ENCODE peak calls at places on chromosomes 16 and 17, in five cellular contexts. One of them, this sample, is unnamed.

GRCh38 chr16:65214196-65214595 is 92.3 kb upstream of the CDH11 start:
- DNase-seq in neural progenitor cell: no peak
- DNase-seq in choroid plexus epithelial cell: peak; percentile 59
- DNase-seq in A549: no peak
- DNase-seq in HCT116: no peak
- DNase-seq in this sample: peak; percentile 15

GRCh38 chr17:40177275-40177874 is at the start of gene RAPGEFL1:
- DNase-seq in HCT116: no peak
- DNase-seq in neural progenitor cell: peak; percentile 91
- DNase-seq in A549: no peak
- DNase-seq in choroid plexus epithelial cell: peak; percentile 82
- DNase-seq in this sample: peak; percentile 89

GRCh38 chr17:10105513-10106001 is 92.8 kb downstream of the GAS7 start:
- DNase-seq in neural progenitor cell: no peak
- DNase-seq in choroid plexus epithelial cell: peak; percentile 51
- DNase-seq in HCT116: no peak
- DNase-seq in A549: no peak
- DNase-seq in this sample: no peak

GRCh38 chr16:67115649-67116048 is 5.9 kb downstream of the PHAF1 start:
- DNase-seq in neural progenitor cell: no peak
- DNase-seq in A549: peak; percentile 68
- DNase-seq in choroid plexus epithelial cell: peak; percentile 68
- DNase-seq in HCT116: peak; percentile 85
- DNase-seq in this sample: peak; percentile 93

GRCh38 chr16:70590722-70591438 is 55.5 kb upstream of the IL34 start:
- DNase-seq in A549: no peak
- DNase-seq in neural progenitor cell: no peak
- DNase-seq in HCT116: no peak
- DNase-seq in choroid plexus epithelial cell: no peak
- DNase-seq in this sample: no peak

GRCh38 chr16:714079-714478 is 839 bp upstream of the METRN start:
- DNase-seq in neural progenitor cell: no peak
- DNase-seq in HCT116: no peak
- DNase-seq in choroid plexus epithelial cell: peak; percentile 18
- DNase-seq in A549: no peak
- DNase-seq in this sample: no peak

GRCh38 chr16:88957887-88958577 is 19.0 kb downstream of the CBFA2T3 start:
- DNase-seq in HCT116: no peak
- DNase-seq in A549: no peak
- DNase-seq in neural progenitor cell: no peak
- DNase-seq in choroid plexus epithelial cell: no peak
- DNase-seq in this sample: no peak

GRCh38 chr17:72977768-72978417 is 114.6 kb downstream of the SLC39A11 start:
- DNase-seq in A549: no peak
- DNase-seq in HCT116: peak; percentile 83
- DNase-seq in neural progenitor cell: no peak
- DNase-seq in choroid plexus epithelial cell: peak; percentile 58
- DNase-seq in this sample: peak; percentile 21

GRCh38 chr16:53212899-53213235 is 158.1 kb downstream of the CHD9 start:
- DNase-seq in A549: no peak
- DNase-seq in neural progenitor cell: no peak
- DNase-seq in HCT116: no peak
- DNase-seq in choroid plexus epithelial cell: no peak
- DNase-seq in this sample: no peak

GRCh38 chr17:29125651-29126050 is 54.5 kb downstream of the MYO18A start:
- DNase-seq in A549: no peak
- DNase-seq in neural progenitor cell: no peak
- DNase-seq in choroid plexus epithelial cell: no peak
- DNase-seq in HCT116: no peak
- DNase-seq in this sample: no peak

GRCh38 chr17:29124135-29124930 is 55.9 kb downstream of the MYO18A start:
- DNase-seq in neural progenitor cell: peak; percentile 72
- DNase-seq in choroid plexus epithelial cell: peak; percentile 91
- DNase-seq in HCT116: no peak
- DNase-seq in A549: peak; percentile 83
- DNase-seq in this sample: peak; percentile 68

GRCh38 chr17:29121442-29121841 is 58.8 kb downstream of the MYO18A start:
- DNase-seq in HCT116: no peak
- DNase-seq in choroid plexus epithelial cell: no peak
- DNase-seq in neural progenitor cell: no peak
- DNase-seq in A549: no peak
- DNase-seq in this sample: no peak

GRCh38 chr17:29124931-29125270 is 55.3 kb downstream of the MYO18A start:
- DNase-seq in A549: no peak
- DNase-seq in HCT116: no peak
- DNase-seq in neural progenitor cell: no peak
- DNase-seq in choroid plexus epithelial cell: no peak
- DNase-seq in this sample: no peak

DNA sequence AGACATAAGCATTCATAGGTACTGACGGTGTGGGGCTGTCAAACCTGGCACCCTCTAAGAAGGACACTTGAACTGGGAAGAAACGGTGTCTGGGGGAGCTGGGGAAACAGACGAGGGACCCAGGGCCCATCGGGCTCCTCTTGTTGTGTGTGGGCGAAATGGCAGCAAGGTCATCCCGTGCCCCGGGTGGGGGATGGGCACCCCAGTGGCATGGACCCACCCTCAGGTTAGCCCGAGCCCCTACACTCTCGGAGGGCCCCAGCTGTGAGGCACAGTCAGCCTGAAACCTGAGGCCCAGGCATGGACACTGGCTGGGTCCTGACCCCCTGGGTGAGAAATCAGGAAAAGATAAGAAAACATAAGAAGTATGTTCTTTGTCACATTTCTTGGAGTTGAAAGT is 57.1 kb downstream of the MYO18A start:
- DNase-seq in A549: no peak
- DNase-seq in HCT116: no peak
- DNase-seq in neural progenitor cell: no peak
- DNase-seq in choroid plexus epithelial cell: no peak
- DNase-seq in this sample: no peak
- TF ChIP-seq CTCF in A549: no peak
- TF ChIP-seq CTCF in HCT116: no peak
- TF ChIP-seq CTCF in neural progenitor cell: no peak
- TF ChIP-seq CTCF in choroid plexus epithelial cell: no peak
- TF ChIP-seq CTCF in this sample: no peak

DNA sequence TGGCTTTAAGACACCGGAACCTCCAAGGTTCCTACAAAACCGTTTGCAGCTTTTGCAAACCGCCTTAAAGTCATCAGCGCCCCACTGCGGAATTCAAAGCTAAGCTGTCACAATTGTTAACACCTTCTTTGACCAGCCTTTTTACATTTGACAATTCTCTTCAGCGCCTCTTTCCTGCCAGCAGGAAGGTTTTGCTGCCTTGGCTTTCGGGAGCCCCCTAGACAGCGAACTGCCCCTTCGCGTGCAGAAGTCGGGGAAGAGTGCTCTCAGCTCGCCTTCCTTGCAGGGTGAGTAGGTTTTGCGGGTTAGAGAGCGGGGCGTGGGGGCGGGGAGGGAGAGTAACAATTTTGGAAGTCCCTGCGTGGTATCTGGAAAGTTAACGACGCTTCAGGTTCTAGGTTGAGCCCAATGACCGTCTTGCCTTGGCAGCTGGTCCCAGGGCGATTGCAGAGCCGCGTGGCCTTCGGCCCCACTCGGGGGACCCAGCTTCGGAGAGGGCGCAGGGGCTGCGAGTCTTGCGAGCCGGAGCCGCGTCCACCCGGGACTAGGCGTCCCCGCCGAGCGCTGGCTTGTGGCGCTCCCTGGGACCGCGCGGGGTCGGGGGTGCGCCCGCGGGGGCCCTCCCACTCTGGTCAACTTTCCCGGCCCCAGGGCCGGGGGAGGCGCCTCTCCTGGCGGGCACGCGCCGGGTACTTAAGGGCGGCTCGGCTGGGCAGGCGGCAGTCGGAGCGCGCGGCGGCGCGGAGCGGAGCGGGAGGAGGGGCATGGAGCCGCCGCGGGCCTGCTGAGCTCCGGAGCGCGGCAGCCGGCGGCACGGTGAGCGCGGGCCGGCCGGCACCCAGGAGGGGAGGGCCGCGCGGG is at the start of gene HAS3:
- DNase-seq in neural progenitor cell: peak; percentile 91
- DNase-seq in A549: peak; percentile 81
- DNase-seq in HCT116: peak; percentile 69
- DNase-seq in choroid plexus epithelial cell: peak; percentile 80
- DNase-seq in this sample: peak; percentile 50
- H3K4me3 ChIP-seq in neural progenitor cell: peak within 1 kb of the TSS; percentile 90
- H3K4me3 ChIP-seq in A549: peak within 1 kb of the TSS; percentile 91
- H3K4me3 ChIP-seq in HCT116: peak within 1 kb of the TSS; percentile 90
- H3K4me3 ChIP-seq in choroid plexus epithelial cell: peak within 1 kb of the TSS; percentile 60
- H3K4me3 ChIP-seq in this sample: peak within 1 kb of the TSS; percentile 47

GRCh38 chr16:16183562-16183961 is 39.7 kb downstream of the ABCC6 start:
- DNase-seq in choroid plexus epithelial cell: peak; percentile 16
- DNase-seq in A549: no peak
- DNase-seq in neural progenitor cell: peak; percentile 41
- DNase-seq in HCT116: no peak
- DNase-seq in this sample: no peak
- TF ChIP-seq CTCF in choroid plexus epithelial cell: peak; percentile 37
- TF ChIP-seq CTCF in A549: peak; percentile 26
- TF ChIP-seq CTCF in neural progenitor cell: peak; percentile 49
- TF ChIP-seq CTCF in HCT116: peak; percentile 62
- TF ChIP-seq CTCF in this sample: no peak

GRCh38 chr17:82899941-82900340 is 60.1 kb upstream of the ZNF750 start:
- DNase-seq in choroid plexus epithelial cell: no peak
- DNase-seq in neural progenitor cell: no peak
- DNase-seq in HCT116: no peak
- DNase-seq in A549: no peak
- DNase-seq in this sample: no peak

GRCh38 chr17:82900741-82901140 is 60.9 kb upstream of the ZNF750 start:
- DNase-seq in choroid plexus epithelial cell: peak; percentile 18
- DNase-seq in A549: no peak
- DNase-seq in HCT116: no peak
- DNase-seq in neural progenitor cell: no peak
- DNase-seq in this sample: no peak

GRCh38 chr17:82901356-82901755 is 61.5 kb upstream of the ZNF750 start:
- DNase-seq in choroid plexus epithelial cell: no peak
- DNase-seq in A549: no peak
- DNase-seq in HCT116: no peak
- DNase-seq in neural progenitor cell: no peak
- DNase-seq in this sample: no peak

GRCh38 chr17:82897514-82898249 is 57.9 kb upstream of the ZNF750 start:
- DNase-seq in neural progenitor cell: no peak
- DNase-seq in A549: no peak
- DNase-seq in choroid plexus epithelial cell: no peak
- DNase-seq in HCT116: no peak
- DNase-seq in this sample: no peak

DNA sequence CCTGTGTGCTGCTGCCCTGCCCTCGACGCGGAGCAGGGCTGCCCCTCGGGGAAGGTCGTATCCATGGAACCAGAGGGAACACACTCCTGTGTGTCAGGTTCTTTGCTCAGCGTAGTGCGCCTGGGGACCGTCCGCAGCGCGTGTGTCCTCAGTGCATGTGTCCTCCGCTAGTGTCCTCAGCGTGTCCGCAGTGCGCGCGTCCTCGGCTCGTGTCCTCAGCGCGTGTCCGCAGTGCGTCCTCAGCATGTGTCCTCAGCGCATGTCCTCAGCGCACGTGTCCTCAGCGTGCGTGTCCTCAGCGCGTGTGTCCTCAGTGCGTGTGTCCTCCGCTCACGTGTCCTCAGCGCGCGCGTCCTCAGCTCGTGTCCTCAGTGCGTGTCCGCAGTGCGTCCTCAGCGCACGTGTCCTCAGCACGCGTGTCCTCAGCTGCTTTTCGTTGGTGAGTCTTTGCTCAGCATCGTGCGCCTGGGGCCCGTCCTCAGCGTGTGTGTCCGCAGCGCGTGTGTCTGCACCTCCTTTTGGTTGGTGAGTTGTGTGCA is 59.2 kb upstream of the ZNF750 start:
- DNase-seq in A549: no peak
- DNase-seq in choroid plexus epithelial cell: no peak
- DNase-seq in HCT116: no peak
- DNase-seq in neural progenitor cell: no peak
- DNase-seq in this sample: no peak
- H3K4me3 ChIP-seq in A549: no peak overlapping the region
- H3K4me3 ChIP-seq in choroid plexus epithelial cell: no peak overlapping the region
- H3K4me3 ChIP-seq in HCT116: no peak overlapping the region
- H3K4me3 ChIP-seq in neural progenitor cell: no peak overlapping the region
- H3K4me3 ChIP-seq in this sample: no peak overlapping the region

DNA sequence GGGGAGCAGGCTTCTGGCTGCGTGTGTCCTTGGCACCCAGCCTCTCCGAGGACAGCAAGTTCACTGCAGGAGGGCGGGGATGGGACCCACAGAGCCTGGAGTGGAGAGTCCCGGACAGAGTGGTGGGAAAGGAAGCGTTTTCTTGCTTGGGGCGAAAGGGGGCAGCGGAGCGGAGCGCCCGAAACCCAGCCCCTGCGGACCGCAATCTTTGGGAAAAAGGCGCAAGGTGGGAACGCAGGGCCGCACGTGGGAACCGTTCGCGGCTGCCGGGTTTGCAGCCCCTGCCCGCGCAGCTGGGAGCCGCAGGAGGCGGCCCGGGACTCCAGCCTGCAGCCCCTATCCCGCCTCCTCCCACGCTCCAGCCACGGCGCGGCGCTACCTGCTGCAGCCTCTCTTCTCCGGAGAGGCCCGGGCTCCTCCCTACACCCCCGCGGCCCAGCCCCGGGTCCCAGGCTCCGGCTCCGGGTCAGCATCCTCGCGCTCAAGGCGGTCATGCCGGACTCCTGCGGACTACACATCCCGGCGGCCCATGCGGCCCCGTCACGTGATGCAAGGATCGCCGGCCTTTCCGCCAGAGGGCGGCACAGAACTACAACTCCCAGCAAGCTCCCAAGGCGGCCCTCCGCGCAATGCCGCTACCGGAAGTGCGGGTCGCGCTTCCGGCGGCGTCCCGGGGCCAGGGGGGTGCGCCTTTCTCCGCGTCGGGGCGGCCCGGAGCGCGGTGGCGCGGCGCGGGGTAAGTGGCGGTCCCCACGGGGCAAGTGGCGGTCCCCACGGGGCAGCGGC is at the start of the genes NTHL1 and TSC2:
- DNase-seq in choroid plexus epithelial cell: peak; percentile 97
- DNase-seq in A549: peak; percentile 86
- DNase-seq in neural progenitor cell: peak; percentile 99
- DNase-seq in HCT116: peak; percentile 91
- DNase-seq in this sample: peak; percentile 99
- TF ChIP-seq CTCF in choroid plexus epithelial cell: peak; percentile 51
- TF ChIP-seq CTCF in A549: peak; percentile 29
- TF ChIP-seq CTCF in neural progenitor cell: peak; percentile 25
- TF ChIP-seq CTCF in HCT116: peak; percentile 21
- TF ChIP-seq CTCF in this sample: peak; percentile 30

This sample was measured in foreskin fibroblast.